ENCODE peak calls at places on chromosome 10, in seven cellular contexts. X is IMR-90, D is RWPE1, V is glutamatergic neuron, C is neural crest cell, I is psoas muscle, K is WTC11. P is an unnamed sample.
A peak's percentile ranks its signal among the peaks of the same experiment; 100 is the strongest.

GRCh38 chr10:86747796-86748581 is 8.4 kb upstream of the BMPR1A start:
- DNase-seq in I (no peak), C (no peak), V (no peak), D (no peak), K (no peak), X (peak; percentile 61), P (no peak)

GRCh38 chr10:45420453-45421192 is 46.6 kb downstream of the ALOX5 start:
- DNase-seq in D (no peak), K (no peak), V (no peak), I (peak; percentile 94), X (peak; percentile 52), C (no peak), P (no peak)

GRCh38 chr10:105585753-105586152 is 944.7 kb downstream of the SORCS3 start:
- DNase-seq in C (no peak), K (no peak), I (no peak), D (peak; percentile 44), X (peak; percentile 82), V (no peak), P (peak; percentile 3)

GRCh38 chr10:96683065-96683464 is 37.2 kb downstream of the PIK3AP1 start:
- DNase-seq in V (no peak), C (no peak), K (no peak), X (peak; percentile 84), I (no peak), D (no peak), P (peak; percentile 51)

GRCh38 chr10:129277804-129278203 is 189.2 kb upstream of the MGMT start:
- DNase-seq in D (no peak), X (no peak), K (no peak), I (peak; percentile 59), V (no peak), C (no peak), P (no peak)

GRCh38 chr10:974038-974784 is 14.0 kb upstream of the GTPBP4 start:
- DNase-seq in I (no peak), K (no peak), X (no peak), D (no peak), C (no peak), V (no peak), P (no peak)

GRCh38 chr10:96673318-96674099 is 46.8 kb downstream of the PIK3AP1 start:
- DNase-seq in K (no peak), X (peak; percentile 63), I (no peak), V (no peak), D (no peak), C (no peak), P (no peak)

GRCh38 chr10:12726971-12727831 is 274.3 kb downstream of the CCDC3 start:
- DNase-seq in C (no peak), D (no peak), K (no peak), I (no peak), X (no peak), V (no peak), P (no peak)

GRCh38 chr10:63343476-63343875 is 122.3 kb downstream of the JMJD1C start:
- DNase-seq in I (no peak), V (no peak), C (no peak), X (no peak), K (no peak), D (no peak), P (no peak)

GRCh38 chr10:133094286-133094685 is 6.6 kb downstream of the ADGRA1 start:
- DNase-seq in I (no peak), X (no peak), D (no peak), V (no peak), K (no peak), C (no peak), P (no peak)

GRCh38 chr10:36280396-36280795 is 638.3 kb upstream of the FZD8 start:
- DNase-seq in D (no peak), X (peak; percentile 54), C (no peak), K (no peak), V (no peak), I (no peak), P (peak; percentile 16)

GRCh38 chr10:103067484-103067883 is 125.6 kb downstream of the NT5C2 start:
- DNase-seq in X (no peak), V (no peak), C (no peak), K (no peak), I (no peak), D (no peak), P (no peak)

GRCh38 chr10:103067951-103068350 is 125.1 kb downstream of the NT5C2 start:
- DNase-seq in K (no peak), X (peak; percentile 52), V (no peak), C (no peak), I (no peak), D (no peak), P (no peak)

GRCh38 chr10:103057980-103058568 is 135.0 kb downstream of the NT5C2 start:
- DNase-seq in C (no peak), V (no peak), D (no peak), I (no peak), X (peak; percentile 64), K (no peak), P (no peak)

GRCh38 chr10:103066141-103067098 is 126.7 kb downstream of the NT5C2 start:
- DNase-seq in K (no peak), V (no peak), I (no peak), D (no peak), C (no peak), X (no peak), P (no peak)

DNA sequence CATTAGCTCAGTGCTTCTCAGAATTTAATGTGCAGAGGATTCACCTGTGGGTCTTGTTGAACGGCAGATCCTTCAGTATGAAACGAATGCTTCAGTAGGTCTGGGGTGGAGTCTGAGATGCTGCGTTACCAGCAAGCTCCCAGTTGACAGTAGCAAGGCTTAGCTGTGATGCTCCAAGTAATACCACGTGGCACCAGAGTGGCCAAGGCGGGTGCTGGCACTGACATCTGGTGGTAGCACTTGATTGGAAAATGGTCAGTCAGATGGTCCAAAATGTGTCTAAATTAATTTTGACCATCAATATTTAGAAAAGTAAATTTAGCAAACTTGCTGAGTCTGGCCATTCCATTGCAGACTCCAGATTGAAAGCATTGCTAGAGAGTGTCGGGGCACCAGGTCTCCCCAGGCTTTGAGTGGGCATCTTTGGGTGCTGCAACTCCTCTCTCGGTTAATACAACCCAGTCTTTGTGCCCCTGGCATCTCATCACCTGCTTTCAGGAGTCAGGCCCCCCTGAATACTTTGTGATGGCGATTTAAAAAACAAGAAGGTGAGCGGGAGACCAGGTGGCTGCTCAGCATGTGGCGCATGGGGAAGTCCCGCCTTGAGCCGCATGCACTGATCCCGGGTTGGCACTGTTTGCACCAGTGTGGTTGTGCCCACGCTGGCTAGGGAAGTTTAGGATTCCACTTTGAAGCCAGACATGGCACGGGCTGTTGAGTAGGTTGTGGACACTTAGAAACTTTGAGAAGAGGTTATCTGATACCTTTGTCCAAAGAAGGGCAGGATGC is 130.0 kb downstream of the NT5C2 start:
- DNase-seq in V (no peak), K (no peak), D (no peak), X (no peak), C (no peak), I (no peak), P (no peak)
- TF ChIP-seq CTCF in V (no peak), K (no peak), D (no peak), X (peak; percentile 35), C (no peak), I (no peak), P (no peak)

GRCh38 chr10:114079421-114079820 is 35.8 kb downstream of the ADRB1 start:
- DNase-seq in V (no peak), C (no peak), D (no peak), X (no peak), I (no peak), K (no peak), P (no peak)
- TF ChIP-seq CTCF in V (no peak), C (no peak), D (no peak), X (no peak), I (no peak), K (no peak), P (no peak)

GRCh38 chr10:70621497-70622078 is 19.0 kb upstream of the PRF1 start:
- DNase-seq in D (no peak), I (no peak), V (no peak), K (no peak), X (no peak), C (no peak), P (no peak)

GRCh38 chr10:70617798-70618568 is 15.4 kb upstream of the PRF1 start:
- DNase-seq in D (no peak), C (no peak), I (no peak), V (no peak), X (peak; percentile 44), K (no peak), P (peak; percentile 34)

GRCh38 chr10:70620020-70620289 is 17.4 kb upstream of the PRF1 start:
- DNase-seq in I (no peak), V (no peak), K (no peak), D (no peak), X (no peak), C (no peak), P (no peak)

GRCh38 chr10:70618663-70619062 is 16.1 kb upstream of the PRF1 start:
- DNase-seq in D (no peak), I (no peak), K (no peak), C (no peak), V (no peak), X (no peak), P (no peak)

DNA sequence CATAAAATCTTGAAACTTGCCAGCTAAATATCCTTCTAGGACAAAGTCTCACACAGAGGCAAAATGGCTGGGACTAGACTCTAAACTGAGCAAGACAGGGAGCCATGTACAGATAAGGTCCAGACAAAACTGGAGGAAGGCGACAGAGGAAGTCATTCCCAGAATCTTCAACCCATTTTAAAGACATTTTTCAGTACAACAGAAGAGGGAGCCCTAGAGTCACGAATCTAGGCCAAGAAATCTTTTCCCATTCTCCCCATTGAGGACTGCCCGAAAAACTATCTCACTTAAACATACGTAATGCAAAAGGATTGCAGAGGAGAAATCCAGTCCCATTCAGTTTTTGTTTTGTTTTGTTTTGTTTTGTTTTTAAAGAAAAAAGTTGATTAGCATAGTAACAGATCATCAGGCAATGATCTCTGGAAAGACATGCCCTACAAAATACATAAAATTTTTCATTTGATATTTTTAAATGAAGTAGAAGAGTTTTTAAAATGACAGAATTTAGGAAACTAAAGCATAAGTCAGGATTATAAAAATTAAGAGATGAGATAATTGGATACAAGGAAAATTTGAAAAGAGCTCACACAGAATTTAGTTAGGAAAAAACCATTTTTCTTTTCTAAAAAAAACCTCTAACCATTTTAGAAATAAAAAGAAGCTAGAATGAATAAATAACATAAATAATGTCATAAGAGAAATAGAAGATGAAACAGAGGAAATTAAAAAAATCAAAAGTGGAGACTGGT is 16.9 kb upstream of the PRF1 start:
- DNase-seq in D (peak; percentile 36), X (peak; percentile 29), C (no peak), I (no peak), V (no peak), K (no peak), P (no peak)
- TF ChIP-seq CTCF in D (no peak), X (peak; percentile 42), C (peak; percentile 50), I (no peak), V (peak; percentile 16), K (peak; percentile 41), P (peak; percentile 4)

GRCh38 chr10:14156101-14156500 is 174.6 kb downstream of the FRMD4A start:
- DNase-seq in V (no peak), K (no peak), D (no peak), C (no peak), X (no peak), I (no peak), P (no peak)

GRCh38 chr10:14158575-14158974 is 172.1 kb downstream of the FRMD4A start:
- DNase-seq in C (no peak), D (no peak), I (no peak), K (no peak), V (no peak), X (no peak), P (no peak)

DNA sequence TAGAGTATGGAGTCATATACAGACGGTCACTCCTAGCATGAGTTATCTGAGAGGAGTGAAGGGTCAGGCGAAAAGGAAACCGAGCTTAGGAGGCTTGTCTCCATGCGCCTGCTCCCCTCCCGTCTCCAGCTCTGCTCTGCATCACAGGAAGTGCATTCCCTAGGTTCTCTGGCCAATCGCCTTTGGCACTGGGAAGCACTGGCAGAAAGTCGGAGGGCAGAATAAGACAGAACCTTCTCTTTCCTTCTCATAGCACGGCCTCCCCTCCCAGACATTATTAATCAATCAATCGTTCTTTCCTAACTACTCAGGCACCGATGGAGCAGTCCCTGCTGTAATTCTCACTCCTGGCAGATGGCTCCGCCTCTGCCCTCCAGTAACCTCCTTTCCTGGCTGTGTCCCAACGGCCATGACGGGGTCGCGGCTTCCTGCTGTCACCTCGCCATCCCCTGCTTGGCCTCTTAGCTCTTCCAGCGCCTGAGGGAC is 177.1 kb downstream of the FRMD4A start:
- DNase-seq in C (no peak), D (no peak), V (peak; percentile 46), I (peak; percentile 60), K (peak; percentile 25), X (peak; percentile 37), P (no peak)
- TF ChIP-seq CTCF in C (no peak), D (no peak), V (no peak), I (no peak), K (no peak), X (no peak), P (no peak)